ENCODE peak calls at places on chromosome X, in six cellular contexts. V is CD8-positive, alpha-beta T cell; M is body of pancreas; I is ELF-1; Q is MCF 10A; D is HT1080. L is an unnamed sample.

GRCh38 chrX:130330706-130331105 is 9.0 kb upstream of the SLC25A14 start:
- DNase-seq in V (peak; percentile 20), M (peak; percentile 67), I (peak; percentile 92), Q (peak; percentile 66), D (peak; percentile 48), L (peak; percentile 32)

GRCh38 chrX:41082783-41083182 is 2.5 kb upstream of the USP9X start:
- DNase-seq in V (no peak), M (no peak), I (no peak), Q (no peak), D (no peak), L (no peak)

GRCh38 chrX:41858161-41858775 is 65.1 kb downstream of the CASK start:
- DNase-seq in V (no peak), M (no peak), I (peak; percentile 88), Q (no peak), D (no peak), L (no peak)

GRCh38 chrX:66142351-66142750 is 21.7 kb upstream of the HEPH start:
- DNase-seq in V (no peak), M (no peak), I (no peak), Q (no peak), D (no peak), L (no peak)

GRCh38 chrX:153885968-153886903 is at the start of gene L1CAM:
- DNase-seq in V (peak; percentile 30), M (no peak), I (no peak), Q (no peak), D (no peak), L (no peak)

GRCh38 chrX:67207912-67208311 is 335.9 kb upstream of the AR start:
- DNase-seq in V (no peak), M (no peak), I (no peak), Q (no peak), D (no peak), L (no peak)

GRCh38 chrX:50747471-50747900 is 66.5 kb downstream of the SHROOM4 start:
- DNase-seq in V (no peak), M (no peak), I (no peak), Q (peak; percentile 47), D (no peak), L (no peak)

GRCh38 chrX:154515803-154516654 is at the start of gene FAM3A:
- DNase-seq in V (peak; percentile 92), M (peak; percentile 95), I (peak; percentile 96), Q (peak; percentile 81), D (peak; percentile 78), L (peak; percentile 61)

GRCh38 chrX:37745354-37745753 is 34.5 kb upstream of the CYBB start:
- DNase-seq in V (peak; percentile 77), M (peak; percentile 82), I (peak; percentile 59), Q (peak; percentile 73), D (peak; percentile 39), L (no peak)

GRCh38 chrX:72568406-72569092 is 4.1 kb downstream of the HDAC8 start:
- DNase-seq in V (no peak), M (no peak), I (no peak), Q (no peak), D (no peak), L (no peak)

GRCh38 chrX:150548684-150549083 is 19.7 kb upstream of the MTM1 start:
- DNase-seq in V (no peak), M (no peak), I (no peak), Q (peak; percentile 63), D (peak; percentile 48), L (no peak)

GRCh38 chrX:139596068-139596467 is 65.5 kb downstream of the F9 start:
- DNase-seq in V (no peak), M (no peak), I (peak; percentile 25), Q (no peak), D (no peak), L (no peak)

GRCh38 chrX:9231491-9231890 is 197.6 kb upstream of the FAM9B start:
- DNase-seq in V (no peak), M (no peak), I (no peak), Q (peak; percentile 37), D (peak; percentile 23), L (no peak)

GRCh38 chrX:24023972-24024664 is 2.9 kb downstream of the KLHL15 start:
- DNase-seq in V (no peak), M (no peak), I (no peak), Q (peak; percentile 16), D (peak; percentile 3), L (peak; percentile 17)

GRCh38 chrX:25015486-25016360 is at the start of gene ARX:
- DNase-seq in V (no peak), M (peak; percentile 60), I (peak; percentile 90), Q (no peak), D (no peak), L (no peak)

GRCh38 chrX:44908198-44908597 is 35.2 kb downstream of the KDM6A start:
- DNase-seq in V (no peak), M (no peak), I (no peak), Q (peak; percentile 34), D (no peak), L (no peak)

GRCh38 chrX:110051559-110051958 is 48.6 kb downstream of the TMEM164 start:
- DNase-seq in V (no peak), M (peak; percentile 57), I (no peak), Q (no peak), D (no peak), L (no peak)

GRCh38 chrX:67574696-67575095 is 30.9 kb downstream of the AR start:
- DNase-seq in V (no peak), M (no peak), I (no peak), Q (peak; percentile 31), D (no peak), L (peak; percentile 21)

GRCh38 chrX:130091976-130092522 is 18.2 kb downstream of the ELF4 start:
- DNase-seq in V (peak; percentile 82), M (no peak), I (peak; percentile 60), Q (no peak), D (peak; percentile 30), L (no peak)

GRCh38 chrX:149010026-149010898 is 494.8 kb downstream of the IDS start:
- DNase-seq in V (no peak), M (peak; percentile 15), I (no peak), Q (no peak), D (no peak), L (no peak)

GRCh38 chrX:96182366-96182765 is 502.3 kb upstream of the DIAPH2 start:
- DNase-seq in V (no peak), M (no peak), I (peak; percentile 63), Q (peak; percentile 64), D (peak; percentile 24), L (no peak)

GRCh38 chrX:14356401-14356800 is 172.9 kb upstream of the GLRA2 start:
- DNase-seq in V (no peak), M (no peak), I (no peak), Q (peak; percentile 19), D (peak; percentile 1), L (peak; percentile 76)

GRCh38 chrX:87388381-87388780 is 129.2 kb upstream of the KLHL4 start:
- DNase-seq in V (no peak), M (no peak), I (no peak), Q (no peak), D (no peak), L (no peak)

GRCh38 chrX:40474205-40474626 is 106.6 kb upstream of the ATP6AP2 start:
- DNase-seq in V (no peak), M (peak; percentile 38), I (peak; percentile 99), Q (no peak), D (no peak), L (peak; percentile 59)

GRCh38 chrX:75155454-75155829 is 641 bp downstream of the ABCB7 start:
- DNase-seq in V (no peak), M (no peak), I (no peak), Q (no peak), D (peak; percentile 0), L (peak; percentile 11)

GRCh38 chrX:130728208-130728607 is 174.8 kb downstream of the ENOX2 start:
- DNase-seq in V (no peak), M (no peak), I (no peak), Q (peak; percentile 27), D (peak; percentile 52), L (peak; percentile 49)

GRCh38 chrX:129651756-129652564 is 2.8 kb downstream of the APLN start:
- DNase-seq in V (no peak), M (no peak), I (no peak), Q (no peak), D (no peak), L (no peak)

GRCh38 chrX:2550288-2551020 is 49.7 kb upstream of the DHRSX start:
- DNase-seq in V (no peak), M (no peak), I (no peak), Q (no peak), D (no peak), L (peak; percentile 11)

GRCh38 chrX:140229187-140229586 is 263.9 kb upstream of the CXorf66 start:
- DNase-seq in V (no peak), M (no peak), I (peak; percentile 9), Q (no peak), D (no peak), L (no peak)

GRCh38 chrX:134721766-134722532 is 63.7 kb upstream of the PLAC1 start:
- DNase-seq in V (no peak), M (no peak), I (no peak), Q (no peak), D (peak; percentile 7), L (no peak)

GRCh38 chrX:66046612-66047235 is 6.8 kb upstream of the VSIG4 start:
- DNase-seq in V (no peak), M (no peak), I (no peak), Q (no peak), D (no peak), L (no peak)

GRCh38 chrX:51614353-51614752 is 4.4 kb downstream of the CENPVL3 start:
- DNase-seq in V (no peak), M (no peak), I (peak; percentile 50), Q (peak; percentile 49), D (peak; percentile 5), L (peak; percentile 3)

GRCh38 chrX:8688776-8689175 is 43.2 kb downstream of the ANOS1 start:
- DNase-seq in V (no peak), M (no peak), I (peak; percentile 84), Q (no peak), D (no peak), L (no peak)

GRCh38 chrX:41027388-41027787 is 57.9 kb upstream of the USP9X start:
- DNase-seq in V (no peak), M (no peak), I (no peak), Q (peak; percentile 59), D (no peak), L (peak; percentile 77)

GRCh38 chrX:45363596-45363995 is 162.9 kb upstream of the DIPK2B start:
- DNase-seq in V (no peak), M (no peak), I (no peak), Q (no peak), D (no peak), L (no peak)

GRCh38 chrX:25124391-25124790 is 108.6 kb upstream of the ARX start:
- DNase-seq in V (no peak), M (no peak), I (no peak), Q (no peak), D (no peak), L (no peak)

GRCh38 chrX:151004085-151004484 is 20.9 kb downstream of the HMGB3 start:
- DNase-seq in V (no peak), M (no peak), I (no peak), Q (peak; percentile 22), D (no peak), L (no peak)